ENCODE peak calls at places on chromosomes 13 and 19, in six cellular contexts. D, X, M, C, E and U are unnamed samples.

GRCh38 chr19:55372316-55373081 is 2.2 kb upstream of the IL11 start:
- DNase-seq in M (no peak), E (no peak), D (peak), C (no peak), X (no peak), U (no peak)

GRCh38 chr19:48292798-48293197 is 22.9 kb downstream of the ZNF114 start:
- DNase-seq in E (no peak), C (peak), X (no peak), D (peak), M (no peak), U (peak)

GRCh38 chr19:10209305-10209704 is 14.6 kb upstream of the DNMT1 start:
- DNase-seq in M (no peak), E (no peak), C (no peak), X (no peak), D (peak), U (peak)

GRCh38 chr13:47726394-47726793 is 274.7 kb downstream of the SUCLA2 start:
- DNase-seq in M (no peak), D (peak), C (no peak), E (no peak), X (no peak), U (no peak)

GRCh38 chr19:43524922-43525835 is 1.8 kb downstream of the ETHE1 start:
- DNase-seq in E (no peak), M (no peak), D (peak), X (no peak), C (no peak), U (peak)

GRCh38 chr13:42977219-42977659 is 14.8 kb downstream of the EPSTI1 start:
- DNase-seq in M (no peak), E (no peak), X (no peak), D (no peak), C (no peak), U (no peak)

GRCh38 chr19:38617764-38618589 is at the start of gene MAP4K1:
- DNase-seq in E (peak), X (peak), D (no peak), M (no peak), C (no peak), U (peak)

GRCh38 chr13:24184855-24185254 is 24.3 kb downstream of the SPATA13 start:
- DNase-seq in X (no peak), D (no peak), M (no peak), C (no peak), E (no peak), U (no peak)

GRCh38 chr13:25886438-25887214 is 165.2 kb downstream of the SHISA2 start:
- DNase-seq in X (no peak), C (no peak), E (no peak), M (no peak), D (peak), U (peak)

GRCh38 chr19:7881910-7882309 is 6.4 kb upstream of the LRRC8E start:
- DNase-seq in M (no peak), D (no peak), E (no peak), X (no peak), C (no peak), U (no peak)